ENCODE peak calls at places on chromosomes 1 and 21, in five cellular contexts. I, R, Y, F and H are unnamed samples.

GRCh38 chr1:40339420-40340323 is 22.6 kb upstream of the COL9A2 start:
- DNase-seq in Y (no peak), F (no peak), I (no peak), R (peak; percentile 20), H (no peak)

GRCh38 chr1:31444725-31445448 is 31.9 kb downstream of the SERINC2 start:
- DNase-seq in R (peak; percentile 76), I (no peak), Y (no peak), F (no peak), H (no peak)

GRCh38 chr1:19925342-19926070 is 2.1 kb upstream of the PLA2G2E start:
- DNase-seq in I (no peak), R (no peak), F (no peak), Y (no peak), H (no peak)

GRCh38 chr21:38544681-38545080 is 46.4 kb upstream of the ERG start:
- DNase-seq in I (no peak), F (no peak), Y (no peak), R (no peak), H (no peak)

GRCh38 chr1:212669102-212669501 is 30.5 kb downstream of the BATF3 start:
- DNase-seq in I (no peak), F (peak; percentile 18), Y (no peak), R (no peak), H (no peak)

GRCh38 chr1:227450489-227450888 is 112.9 kb upstream of the ZNF678 start:
- DNase-seq in I (no peak), Y (no peak), F (no peak), R (no peak), H (no peak)

GRCh38 chr1:222592171-222592570 is 2.4 kb upstream of the TAF1A start:
- DNase-seq in F (no peak), Y (no peak), I (no peak), R (no peak), H (no peak)

GRCh38 chr1:23174383-23175110 is 5.9 kb upstream of the LUZP1 start:
- DNase-seq in Y (no peak), F (no peak), R (no peak), I (no peak), H (no peak)

GRCh38 chr21:30058928-30059327 is 107.7 kb downstream of the CLDN17 start:
- DNase-seq in Y (no peak), F (no peak), R (no peak), I (no peak), H (no peak)

GRCh38 chr1:54124906-54125305 is 27.9 kb downstream of the CDCP2 start:
- DNase-seq in R (no peak), I (no peak), Y (no peak), F (no peak), H (no peak)

GRCh38 chr1:28893403-28894102 is 20.8 kb upstream of the EPB41 start:
- DNase-seq in I (no peak), F (no peak), Y (no peak), R (no peak), H (no peak)

GRCh38 chr21:42513985-42514882 is 582 bp downstream of the SLC37A1 start:
- DNase-seq in F (no peak), R (peak; percentile 70), Y (peak; percentile 80), I (peak; percentile 38), H (peak; percentile 70)

GRCh38 chr1:43779805-43780403 is 72.6 kb downstream of the ST3GAL3 start:
- DNase-seq in F (no peak), I (no peak), R (no peak), Y (no peak), H (no peak)

GRCh38 chr1:209103135-209103534 is 480.4 kb upstream of the CAMK1G start:
- DNase-seq in Y (no peak), F (no peak), R (no peak), I (no peak), H (no peak)

GRCh38 chr1:176954242-176954641 is 210.3 kb downstream of the ASTN1 start:
- DNase-seq in I (no peak), F (no peak), R (no peak), Y (no peak), H (no peak)

GRCh38 chr1:204617256-204618147 is 68.0 kb downstream of the LRRN2 start:
- DNase-seq in Y (no peak), F (no peak), I (no peak), R (no peak), H (no peak)

GRCh38 chr1:14949270-14949835 is 204.2 kb upstream of the TMEM51 start:
- DNase-seq in Y (no peak), I (no peak), R (no peak), F (no peak), H (peak; percentile 34)

GRCh38 chr1:12276225-12276624 is 46.4 kb downstream of the VPS13D start:
- DNase-seq in F (peak; percentile 67), R (peak; percentile 11), I (no peak), Y (peak; percentile 52), H (peak; percentile 10)

GRCh38 chr1:8412183-8412831 is 94.4 kb downstream of the SLC45A1 start:
- DNase-seq in R (no peak), F (peak; percentile 83), Y (peak; percentile 72), I (no peak), H (no peak)
- H3K4me1 ChIP-seq in R (peaks cover 97% of the 10 kb centered on the region), F (peaks cover 49% of the 10 kb centered on the region), Y (peaks cover 36% of the 10 kb centered on the region), I (peaks cover 70% of the 10 kb centered on the region), H (peaks cover 90% of the 10 kb centered on the region)

GRCh38 chr21:44993321-44994015 is 53.6 kb downstream of the SLX9 start:
- DNase-seq in I (no peak), F (no peak), Y (peak; percentile 39), R (no peak), H (no peak)

GRCh38 chr21:44991538-44992483 is 52.0 kb downstream of the SLX9 start:
- DNase-seq in R (no peak), F (peak; percentile 92), Y (peak; percentile 43), I (no peak), H (no peak)

GRCh38 chr21:44994016-44994365 is 54.2 kb downstream of the SLX9 start:
- DNase-seq in Y (peak; percentile 72), I (no peak), R (peak; percentile 13), F (no peak), H (no peak)

GRCh38 chr21:44990921-44991320 is 51.1 kb downstream of the SLX9 start:
- DNase-seq in R (no peak), F (no peak), Y (peak; percentile 47), I (no peak), H (no peak)

GRCh38 chr21:44992608-44993031 is 52.8 kb downstream of the SLX9 start:
- DNase-seq in R (no peak), F (no peak), I (no peak), Y (peak; percentile 40), H (no peak)
- H3K4me1 ChIP-seq in R (no peaks in the 10 kb centered on the region), F (peaks cover 16% of the 10 kb centered on the region), I (no peaks in the 10 kb centered on the region), Y (no peaks in the 10 kb centered on the region), H (no peaks in the 10 kb centered on the region)

GRCh38 chr21:25489673-25490072 is 117.6 kb downstream of the MRPL39 start:
- DNase-seq in I (no peak), F (no peak), Y (no peak), R (no peak), H (no peak)
- H3K4me1 ChIP-seq in I (no peaks in the 10 kb centered on the region), F (no peaks in the 10 kb centered on the region), Y (no peaks in the 10 kb centered on the region), R (no peaks in the 10 kb centered on the region), H (no peaks in the 10 kb centered on the region)

GRCh38 chr21:45945868-45946210 is 35.7 kb upstream of the COL6A1 start:
- DNase-seq in F (no peak), Y (no peak), I (no peak), R (no peak), H (no peak)

GRCh38 chr21:45943630-45944540 is 37.7 kb upstream of the COL6A1 start:
- DNase-seq in R (no peak), I (no peak), Y (no peak), F (no peak), H (no peak)

GRCh38 chr21:45945066-45945867 is 36.3 kb upstream of the COL6A1 start:
- DNase-seq in Y (no peak), R (no peak), F (no peak), I (no peak), H (no peak)

GRCh38 chr21:45942755-45943629 is 38.6 kb upstream of the COL6A1 start:
- DNase-seq in I (no peak), F (no peak), Y (no peak), R (no peak), H (no peak)

GRCh38 chr21:45944601-45945000 is 37.0 kb upstream of the COL6A1 start:
- DNase-seq in Y (no peak), R (no peak), F (no peak), I (no peak), H (no peak)
- H3K4me1 ChIP-seq in Y (no peaks in the 10 kb centered on the region), R (no peaks in the 10 kb centered on the region), F (no peaks in the 10 kb centered on the region), I (no peaks in the 10 kb centered on the region), H (no peaks in the 10 kb centered on the region)

GRCh38 chr1:64505944-64506658 is 36.2 kb downstream of the CACHD1 start:
- DNase-seq in Y (peak; percentile 34), R (peak; percentile 54), I (no peak), F (no peak), H (peak; percentile 79)

GRCh38 chr1:64508521-64509096 is 38.7 kb downstream of the CACHD1 start:
- DNase-seq in I (no peak), Y (no peak), R (no peak), F (no peak), H (no peak)

GRCh38 chr1:64511054-64511453 is 41.1 kb downstream of the CACHD1 start:
- DNase-seq in R (no peak), I (no peak), F (no peak), Y (no peak), H (no peak)

GRCh38 chr1:64505232-64505943 is 35.5 kb downstream of the CACHD1 start:
- DNase-seq in Y (peak; percentile 71), F (no peak), I (peak; percentile 2), R (peak; percentile 51), H (peak; percentile 62)

DNA sequence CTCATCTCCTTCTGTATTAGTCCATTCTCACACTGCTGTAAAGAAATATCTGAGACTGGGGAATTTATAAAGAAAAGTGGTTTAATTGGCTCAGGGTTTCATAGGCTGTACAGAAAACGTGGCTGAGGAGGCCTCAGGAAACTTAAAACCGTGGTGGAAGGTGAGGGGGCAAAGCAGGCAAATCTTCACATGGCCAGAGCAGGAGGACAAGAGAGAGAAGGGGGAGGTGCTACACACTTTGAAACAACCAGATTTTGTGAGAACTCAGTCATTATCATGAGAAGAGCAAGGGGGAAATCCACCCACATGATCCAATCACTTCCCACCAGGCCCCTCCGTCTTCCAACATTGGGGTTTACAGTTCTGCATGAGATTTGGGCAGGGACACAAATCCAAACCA is 38.0 kb downstream of the CACHD1 start:
- DNase-seq in R (no peak), I (no peak), F (no peak), Y (no peak), H (no peak)
- H3K4me1 ChIP-seq in R (peaks cover 26% of the 10 kb centered on the region), I (peaks cover 7% of the 10 kb centered on the region), F (no peaks in the 10 kb centered on the region), Y (peaks cover 5% of the 10 kb centered on the region), H (peaks cover 18% of the 10 kb centered on the region)

DNA sequence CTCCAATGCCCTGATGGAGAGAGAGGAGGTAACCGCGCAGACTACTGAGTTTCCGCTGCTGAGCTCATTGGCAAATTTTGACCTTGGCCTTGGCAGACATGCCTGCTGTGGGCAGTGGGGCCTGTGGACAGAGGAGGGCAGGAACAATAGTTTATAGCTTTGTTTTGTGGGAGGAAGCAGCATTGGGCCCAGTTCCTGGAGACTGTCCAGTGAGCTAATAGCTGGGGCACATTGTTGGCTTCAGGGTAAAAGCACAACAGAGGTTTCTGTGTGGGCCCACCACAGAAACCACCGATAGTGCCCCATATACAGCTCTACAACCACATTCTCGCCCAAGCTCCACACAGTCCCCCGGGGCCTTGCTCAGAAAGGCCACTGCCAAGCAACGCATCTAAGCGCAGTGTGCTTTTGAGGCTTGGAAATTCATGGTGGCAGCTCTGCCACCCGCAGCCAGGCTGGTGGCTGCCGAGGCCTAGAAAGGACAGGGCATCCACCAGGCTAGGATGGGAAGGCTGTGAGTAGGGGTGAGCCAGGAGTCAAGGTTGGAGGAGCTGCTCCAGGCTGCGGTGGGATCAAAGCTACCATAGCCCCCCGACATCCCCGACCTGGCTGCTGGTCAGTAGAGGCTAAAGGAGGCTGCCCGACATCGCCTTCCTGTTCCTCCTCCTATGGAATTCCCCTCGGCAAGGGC is 43.2 kb downstream of the NEK2 start:
- DNase-seq in R (no peak), Y (peak; percentile 55), F (no peak), I (no peak), H (no peak)
- H3K4me1 ChIP-seq in R (peaks cover 24% of the 10 kb centered on the region), Y (peaks cover 24% of the 10 kb centered on the region), F (peaks cover 11% of the 10 kb centered on the region), I (no peaks in the 10 kb centered on the region), H (peaks cover 7% of the 10 kb centered on the region)